ENCODE peak calls at places on chromosome 16, in five cellular contexts. Z, Q, W, L and B are unnamed samples.

GRCh38 chr16:57955572-57955971 is 15.4 kb downstream of the CNGB1 start:
- DNase-seq in L (no peak), W (no peak), Q (no peak), Z (no peak), B (no peak)

GRCh38 chr16:73735018-73735417 is 561.6 kb upstream of the PSMD7 start:
- DNase-seq in Z (no peak), L (peak), W (no peak), Q (no peak), B (no peak)

GRCh38 chr16:31183432-31184428 is 3.8 kb downstream of the FUS start:
- DNase-seq in W (no peak), Q (no peak), L (no peak), Z (no peak), B (no peak)

GRCh38 chr16:17327671-17328335 is 143.0 kb downstream of the XYLT1 start:
- DNase-seq in L (no peak), Z (no peak), W (no peak), Q (no peak), B (no peak)

GRCh38 chr16:71296584-71297133 is 7.5 kb upstream of the CMTR2 start:
- DNase-seq in Q (no peak), L (no peak), Z (no peak), W (no peak), B (no peak)

GRCh38 chr16:56753410-56753809 is 23.5 kb downstream of the NUP93 start:
- DNase-seq in L (peak), W (no peak), Z (no peak), Q (no peak), B (no peak)

GRCh38 chr16:90047714-90048346 is 28.6 kb upstream of the DBNDD1 start:
- DNase-seq in Q (no peak), L (no peak), W (no peak), Z (no peak), B (no peak)

GRCh38 chr16:85192736-85193493 is 80.6 kb upstream of the CIBAR2 start:
- DNase-seq in L (no peak), Q (no peak), Z (no peak), W (no peak), B (no peak)

GRCh38 chr16:57027067-57027466 is 37.7 kb downstream of the NLRC5 start:
- DNase-seq in W (no peak), L (no peak), Z (no peak), Q (no peak), B (no peak)

GRCh38 chr16:48556913-48557351 is 53.0 kb downstream of the N4BP1 start:
- DNase-seq in Z (no peak), L (peak), Q (no peak), W (no peak), B (no peak)

GRCh38 chr16:10883004-10883403 is 6.0 kb downstream of the CIITA start:
- DNase-seq in L (no peak), Z (no peak), Q (no peak), W (no peak), B (no peak)

GRCh38 chr16:86089341-86089900 is 190.5 kb downstream of the IRF8 start:
- DNase-seq in Q (no peak), L (no peak), Z (no peak), W (no peak), B (no peak)

GRCh38 chr16:12572316-12572985 is 231.2 kb downstream of the CPPED1 start:
- DNase-seq in L (no peak), Z (no peak), W (no peak), Q (no peak), B (no peak)

GRCh38 chr16:56199164-56199563 is 7.9 kb downstream of the GNAO1 start:
- DNase-seq in Z (peak), Q (peak), W (no peak), L (no peak), B (no peak)

GRCh38 chr16:50622029-50622428 is 59.1 kb downstream of the SNX20 start:
- DNase-seq in W (no peak), Q (no peak), Z (no peak), L (no peak), B (peak)